ENCODE peak calls at places on chromosomes 2 and 18, in six cellular contexts. X is PC-9, W is fibroblast of mammary gland, D is HFF-Myc, V is thoracic aorta, B is H1. O is an unnamed sample.

GRCh38 chr2:16051046-16051489 is 110.7 kb downstream of the MYCN start:
- DNase-seq in X (no peak), W (no peak), D (no peak), V (no peak), B (no peak), O (no peak)

GRCh38 chr2:173990970-173991819 is 26.0 kb upstream of the SP3 start:
- DNase-seq in X (no peak), W (peak), D (peak), V (no peak), B (no peak), O (no peak)

GRCh38 chr2:45288532-45288931 is 279.3 kb upstream of the SIX2 start:
- DNase-seq in X (peak), W (peak), D (no peak), V (no peak), B (no peak), O (peak)

GRCh38 chr2:113136828-113137775 is 9.7 kb downstream of the IL1RN start:
- DNase-seq in X (no peak), W (peak), D (no peak), V (no peak), B (no peak), O (no peak)

GRCh38 chr2:101106453-101107181 is 44.6 kb downstream of the TBC1D8 start:
- DNase-seq in X (no peak), W (no peak), D (no peak), V (no peak), B (no peak), O (no peak)

GRCh38 chr2:239143858-239144712 is 256.7 kb downstream of the HDAC4 start:
- DNase-seq in X (no peak), W (peak), D (no peak), V (no peak), B (no peak), O (no peak)

GRCh38 chr2:5464657-5465056 is 227.5 kb upstream of the SOX11 start:
- DNase-seq in X (no peak), W (no peak), D (no peak), V (no peak), B (no peak), O (no peak)

GRCh38 chr2:55418512-55419235 is 982 bp downstream of the CCDC88A start:
- DNase-seq in X (no peak), W (no peak), D (no peak), V (no peak), B (no peak), O (no peak)

GRCh38 chr2:163157411-163157810 is 318.8 kb upstream of the KCNH7 start:
- DNase-seq in X (no peak), W (peak), D (no peak), V (no peak), B (no peak), O (peak)

GRCh38 chr2:205636549-205636948 is 45.8 kb upstream of the NRP2 start:
- DNase-seq in X (no peak), W (no peak), D (no peak), V (no peak), B (no peak), O (no peak)

GRCh38 chr2:194730266-194730665 is 926.8 kb upstream of the SLC39A10 start:
- DNase-seq in X (no peak), W (peak), D (no peak), V (no peak), B (no peak), O (no peak)

GRCh38 chr18:63237911-63238710 is 81.5 kb downstream of the BCL2 start:
- DNase-seq in X (peak), W (peak), D (peak), V (no peak), B (peak), O (peak)

GRCh38 chr2:13791019-13791418 is 841.5 kb upstream of the LRATD1 start:
- DNase-seq in X (no peak), W (no peak), D (no peak), V (no peak), B (no peak), O (no peak)

GRCh38 chr18:34661464-34662087 is 48.5 kb upstream of the DTNA start:
- DNase-seq in X (no peak), W (peak), D (peak), V (no peak), B (no peak), O (no peak)

GRCh38 chr2:218788529-218789237 is 6.7 kb downstream of the CYP27A1 start:
- DNase-seq in X (no peak), W (peak), D (no peak), V (no peak), B (no peak), O (no peak)

GRCh38 chr2:153770359-153770991 is 101.2 kb upstream of the GALNT13 start:
- DNase-seq in X (no peak), W (peak), D (no peak), V (no peak), B (no peak), O (no peak)

GRCh38 chr2:9462872-9463697 is 11.3 kb upstream of the IAH1 start:
- DNase-seq in X (no peak), W (no peak), D (no peak), V (no peak), B (no peak), O (no peak)

GRCh38 chr2:174967693-174968260 is 37.4 kb downstream of the CHN1 start:
- DNase-seq in X (no peak), W (peak), D (no peak), V (no peak), B (no peak), O (no peak)

GRCh38 chr2:96091711-96092579 is 24.4 kb downstream of the ADRA2B start:
- DNase-seq in X (peak), W (no peak), D (no peak), V (no peak), B (no peak), O (no peak)

GRCh38 chr18:7000484-7001096 is 117.0 kb downstream of the LAMA1 start:
- DNase-seq in X (no peak), W (peak), D (no peak), V (no peak), B (no peak), O (no peak)

GRCh38 chr2:25378731-25379490 is 37.2 kb upstream of the DNMT3A start:
- DNase-seq in X (no peak), W (no peak), D (no peak), V (no peak), B (no peak), O (no peak)

GRCh38 chr18:12008181-12008767 is 27.0 kb downstream of the IMPA2 start:
- DNase-seq in X (no peak), W (no peak), D (no peak), V (no peak), B (no peak), O (no peak)

GRCh38 chr2:52034706-52035105 is 1002.8 kb upstream of the NRXN1 start:
- DNase-seq in X (no peak), W (peak), D (no peak), V (no peak), B (no peak), O (no peak)

GRCh38 chr2:157281316-157281715 is 23.8 kb downstream of the GALNT5 start:
- DNase-seq in X (no peak), W (no peak), D (no peak), V (no peak), B (no peak), O (no peak)

GRCh38 chr2:10768063-10768507 is 44.5 kb downstream of the PDIA6 start:
- DNase-seq in X (no peak), W (no peak), D (no peak), V (no peak), B (no peak), O (no peak)

GRCh38 chr2:1900736-1901135 is 156.4 kb upstream of the PXDN start:
- DNase-seq in X (no peak), W (no peak), D (no peak), V (no peak), B (peak), O (no peak)

GRCh38 chr18:49561377-49562193 is at the start of gene LIPG:
- DNase-seq in X (peak), W (peak), D (peak), V (no peak), B (peak), O (no peak)

GRCh38 chr2:212940816-212941215 is 210.6 kb downstream of the IKZF2 start:
- DNase-seq in X (peak), W (peak), D (no peak), V (no peak), B (peak), O (no peak)

GRCh38 chr2:227153766-227154486 is 10.1 kb downstream of the COL4A4 start:
- DNase-seq in X (no peak), W (peak), D (no peak), V (no peak), B (no peak), O (no peak)

GRCh38 chr2:240922982-240923537 is 16.9 kb downstream of the CROCC2 start:
- DNase-seq in X (no peak), W (no peak), D (no peak), V (no peak), B (no peak), O (no peak)

GRCh38 chr18:11516988-11517630 is 92.3 kb upstream of the SLC35G4 start:
- DNase-seq in X (no peak), W (peak), D (peak), V (no peak), B (no peak), O (no peak)

GRCh38 chr18:864872-865273 is 39.8 kb upstream of the ADCYAP1 start:
- DNase-seq in X (peak), W (peak), D (peak), V (no peak), B (peak), O (peak)

GRCh38 chr18:58669731-58670379 is 1.4 kb upstream of the MALT1 start:
- DNase-seq in X (peak), W (peak), D (no peak), V (no peak), B (no peak), O (no peak)

GRCh38 chr18:58670561-58671121 is 624 bp upstream of the MALT1 start:
- DNase-seq in X (no peak), W (peak), D (no peak), V (no peak), B (no peak), O (no peak)

GRCh38 chr18:58671122-58671940 is at the start of gene MALT1:
- DNase-seq in X (peak), W (peak), D (peak), V (peak), B (peak), O (no peak)

GRCh38 chr18:58674159-58674558 is 2.9 kb downstream of the MALT1 start:
- DNase-seq in X (no peak), W (no peak), D (no peak), V (no peak), B (no peak), O (no peak)

GRCh38 chr18:58671941-58672565 is 788 bp downstream of the MALT1 start:
- DNase-seq in X (peak), W (peak), D (no peak), V (no peak), B (no peak), O (no peak)
- TF ChIP-seq CTCF in X (no peak), W (no peak), D (no peak), V (no peak), B (no peak), O (no peak)

DNA sequence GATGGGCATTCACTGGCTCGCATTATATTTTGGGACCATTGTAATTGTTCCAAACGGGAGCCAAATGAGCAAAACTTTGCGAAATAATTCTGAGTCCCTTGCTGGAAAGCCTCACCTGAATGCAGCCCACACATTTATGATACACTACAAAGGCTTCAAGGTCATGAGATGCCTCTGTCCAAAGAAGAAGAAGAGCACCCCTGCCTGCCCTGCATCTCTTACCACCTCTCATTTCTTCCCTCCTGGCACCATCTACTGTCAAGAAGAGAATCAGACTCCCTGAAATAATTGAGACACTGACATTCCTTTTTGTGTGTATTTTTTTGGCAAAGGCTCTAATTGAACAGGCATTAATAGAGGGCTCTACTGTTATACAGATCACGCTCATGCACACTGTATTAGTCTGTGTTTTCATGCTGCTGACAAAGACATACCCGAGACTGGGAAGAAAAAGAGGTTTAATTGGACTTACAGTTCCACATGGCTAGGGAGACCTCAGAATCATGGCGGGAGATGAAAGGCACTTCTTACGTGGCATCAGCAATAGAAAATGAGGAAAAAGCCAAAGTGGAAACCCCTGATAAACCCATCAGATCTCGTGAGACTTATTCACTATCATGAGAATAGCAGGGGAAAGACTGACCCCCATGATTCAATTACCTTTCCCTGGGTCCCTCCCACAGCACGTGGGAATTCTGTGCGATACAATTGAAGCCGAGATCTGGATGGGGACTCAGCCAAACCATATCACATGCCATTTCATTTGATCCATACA is 176.3 kb downstream of the ALPK2 start:
- DNase-seq in X (no peak), W (no peak), D (no peak), V (no peak), B (no peak), O (no peak)
- H3K4me3 ChIP-seq in X (no peak), W (no peak), D (no peak), V (no peak), B (no peak), O (no peak)

GRCh38 chr2:43131051-43131889 is 95.1 kb downstream of the ZFP36L2 start:
- DNase-seq in X (peak), W (peak), D (no peak), V (peak), B (no peak), O (peak)
- TF ChIP-seq CTCF in X (peak), W (peak), D (peak), V (no peak), B (peak), O (peak)

GRCh38 chr18:8455661-8456614 is 153.3 kb upstream of the RAB12 start:
- DNase-seq in X (no peak), W (no peak), D (no peak), V (no peak), B (no peak), O (no peak)
- H3K4me3 ChIP-seq in X (no peak), W (no peak), D (no peak), V (no peak), B (no peak), O (no peak)

GRCh38 chr2:133421516-133422324 is 146.5 kb downstream of the NCKAP5 start:
- DNase-seq in X (no peak), W (no peak), D (no peak), V (no peak), B (no peak), O (no peak)
- TF ChIP-seq CTCF in X (no peak), W (no peak), D (no peak), V (no peak), B (no peak), O (peak)

O was measured in AG04449.